ENCODE peak calls at places on chromosomes 12 and 14, in six cellular contexts. One of them, this sample, is unnamed.

GRCh38 chr12:50166776-50167025 is 468 bp downstream of the CERS5 start:
- DNase-seq in A549: no peak
- DNase-seq in K562: no peak
- DNase-seq in HepG2: no peak
- DNase-seq in GM12878: no peak
- DNase-seq in endothelial cell of umbilical vein: no peak
- DNase-seq in this sample: no peak

GRCh38 chr14:94598816-94599655 is 13.2 kb upstream of the SERPINA3 start:
- DNase-seq in endothelial cell of umbilical vein: peak
- DNase-seq in K562: no peak
- DNase-seq in HepG2: peak
- DNase-seq in GM12878: no peak
- DNase-seq in A549: peak
- DNase-seq in this sample: peak

GRCh38 chr12:89450922-89451321 is 73.7 kb downstream of the GALNT4 start:
- DNase-seq in HepG2: peak
- DNase-seq in K562: no peak
- DNase-seq in GM12878: no peak
- DNase-seq in A549: no peak
- DNase-seq in endothelial cell of umbilical vein: peak
- DNase-seq in this sample: no peak

GRCh38 chr12:54352022-54352531 is 12.2 kb downstream of the GPR84 start:
- DNase-seq in GM12878: no peak
- DNase-seq in A549: no peak
- DNase-seq in endothelial cell of umbilical vein: no peak
- DNase-seq in K562: peak
- DNase-seq in HepG2: no peak
- DNase-seq in this sample: no peak

GRCh38 chr12:79558924-79559469 is 131.8 kb downstream of the PAWR start:
- DNase-seq in HepG2: no peak
- DNase-seq in endothelial cell of umbilical vein: no peak
- DNase-seq in K562: no peak
- DNase-seq in GM12878: no peak
- DNase-seq in A549: no peak
- DNase-seq in this sample: no peak

GRCh38 chr12:132827763-132828703 is 636 bp downstream of the GOLGA3 start:
- DNase-seq in HepG2: peak
- DNase-seq in K562: no peak
- DNase-seq in GM12878: no peak
- DNase-seq in A549: peak
- DNase-seq in endothelial cell of umbilical vein: peak
- DNase-seq in this sample: peak

GRCh38 chr14:68284834-68285233 is 465.3 kb downstream of the RAD51B start:
- DNase-seq in endothelial cell of umbilical vein: no peak
- DNase-seq in A549: no peak
- DNase-seq in GM12878: peak
- DNase-seq in HepG2: no peak
- DNase-seq in K562: no peak
- DNase-seq in this sample: no peak

GRCh38 chr12:3178671-3179413 is 101.7 kb downstream of the TSPAN9 start:
- DNase-seq in HepG2: no peak
- DNase-seq in endothelial cell of umbilical vein: no peak
- DNase-seq in K562: no peak
- DNase-seq in GM12878: no peak
- DNase-seq in A549: no peak
- DNase-seq in this sample: no peak

GRCh38 chr12:131103614-131104463 is 150.1 kb downstream of the ADGRD1 start:
- DNase-seq in GM12878: no peak
- DNase-seq in A549: no peak
- DNase-seq in endothelial cell of umbilical vein: no peak
- DNase-seq in HepG2: no peak
- DNase-seq in K562: no peak
- DNase-seq in this sample: no peak

GRCh38 chr14:92041203-92041602 is 1.3 kb upstream of the TRIP11 start:
- DNase-seq in HepG2: no peak
- DNase-seq in A549: no peak
- DNase-seq in endothelial cell of umbilical vein: no peak
- DNase-seq in K562: no peak
- DNase-seq in GM12878: no peak
- DNase-seq in this sample: no peak

GRCh38 chr14:92037989-92038388 is 1.9 kb downstream of the TRIP11 start:
- DNase-seq in GM12878: no peak
- DNase-seq in K562: no peak
- DNase-seq in A549: no peak
- DNase-seq in endothelial cell of umbilical vein: peak
- DNase-seq in HepG2: no peak
- DNase-seq in this sample: no peak

GRCh38 chr14:92039720-92040430 is at the start of gene TRIP11:
- DNase-seq in HepG2: peak
- DNase-seq in A549: peak
- DNase-seq in K562: peak
- DNase-seq in GM12878: peak
- DNase-seq in endothelial cell of umbilical vein: peak
- DNase-seq in this sample: peak

GRCh38 chr14:92040431-92041040 is 677 bp upstream of the TRIP11 start:
- DNase-seq in A549: peak
- DNase-seq in endothelial cell of umbilical vein: peak
- DNase-seq in HepG2: peak
- DNase-seq in GM12878: peak
- DNase-seq in K562: no peak
- DNase-seq in this sample: peak

GRCh38 chr14:92039073-92039719 is 663 bp downstream of the TRIP11 start:
- DNase-seq in HepG2: peak
- DNase-seq in A549: peak
- DNase-seq in endothelial cell of umbilical vein: peak
- DNase-seq in K562: peak
- DNase-seq in GM12878: no peak
- DNase-seq in this sample: peak
- TF ChIP-seq MYC in HepG2: no peak
- TF ChIP-seq MYC in A549: no peak
- TF ChIP-seq MYC in endothelial cell of umbilical vein: no peak
- TF ChIP-seq MYC in K562: no peak
- TF ChIP-seq MYC in GM12878: no peak
- TF ChIP-seq MYC in this sample: no peak

GRCh38 chr12:104360988-104361707 is 57.6 kb downstream of the EID3 start:
- DNase-seq in endothelial cell of umbilical vein: peak
- DNase-seq in GM12878: no peak
- DNase-seq in A549: peak
- DNase-seq in HepG2: no peak
- DNase-seq in K562: peak
- DNase-seq in this sample: no peak
- TF ChIP-seq MYC in endothelial cell of umbilical vein: no peak
- TF ChIP-seq MYC in GM12878: no peak
- TF ChIP-seq MYC in A549: no peak
- TF ChIP-seq MYC in HepG2: no peak
- TF ChIP-seq MYC in K562: no peak
- TF ChIP-seq MYC in this sample: no peak

GRCh38 chr14:96304956-96305355 is 48.9 kb downstream of the BDKRB1 start:
- DNase-seq in GM12878: no peak
- DNase-seq in K562: no peak
- DNase-seq in A549: peak
- DNase-seq in endothelial cell of umbilical vein: no peak
- DNase-seq in HepG2: no peak
- DNase-seq in this sample: peak
- TF ChIP-seq MYC in GM12878: no peak
- TF ChIP-seq MYC in K562: no peak
- TF ChIP-seq MYC in A549: no peak
- TF ChIP-seq MYC in endothelial cell of umbilical vein: no peak
- TF ChIP-seq MYC in HepG2: no peak
- TF ChIP-seq MYC in this sample: no peak

GRCh38 chr14:59280961-59281360 is 92.5 kb downstream of the DAAM1 start:
- DNase-seq in K562: no peak
- DNase-seq in A549: no peak
- DNase-seq in HepG2: no peak
- DNase-seq in GM12878: no peak
- DNase-seq in endothelial cell of umbilical vein: no peak
- DNase-seq in this sample: no peak

GRCh38 chr14:59275668-59276067 is 87.2 kb downstream of the DAAM1 start:
- DNase-seq in GM12878: peak
- DNase-seq in K562: no peak
- DNase-seq in HepG2: peak
- DNase-seq in endothelial cell of umbilical vein: peak
- DNase-seq in A549: peak
- DNase-seq in this sample: peak

GRCh38 chr14:59277659-59278058 is 89.2 kb downstream of the DAAM1 start:
- DNase-seq in GM12878: no peak
- DNase-seq in HepG2: no peak
- DNase-seq in K562: peak
- DNase-seq in A549: no peak
- DNase-seq in endothelial cell of umbilical vein: no peak
- DNase-seq in this sample: no peak

GRCh38 chr14:59276235-59276634 is 87.8 kb downstream of the DAAM1 start:
- DNase-seq in GM12878: no peak
- DNase-seq in K562: no peak
- DNase-seq in endothelial cell of umbilical vein: no peak
- DNase-seq in A549: no peak
- DNase-seq in HepG2: no peak
- DNase-seq in this sample: no peak

GRCh38 chr14:59278111-59278510 is 89.6 kb downstream of the DAAM1 start:
- DNase-seq in endothelial cell of umbilical vein: peak
- DNase-seq in K562: peak
- DNase-seq in GM12878: no peak
- DNase-seq in A549: peak
- DNase-seq in HepG2: peak
- DNase-seq in this sample: no peak
- TF ChIP-seq MYC in endothelial cell of umbilical vein: peak
- TF ChIP-seq MYC in K562: no peak
- TF ChIP-seq MYC in GM12878: no peak
- TF ChIP-seq MYC in A549: no peak
- TF ChIP-seq MYC in HepG2: no peak
- TF ChIP-seq MYC in this sample: no peak

GRCh38 chr14:92973265-92973797 is 50.4 kb downstream of the CHGA start:
- DNase-seq in HepG2: peak
- DNase-seq in endothelial cell of umbilical vein: peak
- DNase-seq in A549: peak
- DNase-seq in K562: peak
- DNase-seq in GM12878: no peak
- DNase-seq in this sample: peak
- TF ChIP-seq MYC in HepG2: peak
- TF ChIP-seq MYC in endothelial cell of umbilical vein: no peak
- TF ChIP-seq MYC in A549: no peak
- TF ChIP-seq MYC in K562: no peak
- TF ChIP-seq MYC in GM12878: no peak
- TF ChIP-seq MYC in this sample: no peak

GRCh38 chr14:70707138-70708038 is 65.7 kb downstream of the TTC9 start:
- DNase-seq in GM12878: peak
- DNase-seq in endothelial cell of umbilical vein: no peak
- DNase-seq in K562: no peak
- DNase-seq in HepG2: peak
- DNase-seq in A549: peak
- DNase-seq in this sample: peak
- TF ChIP-seq MYC in GM12878: no peak
- TF ChIP-seq MYC in endothelial cell of umbilical vein: no peak
- TF ChIP-seq MYC in K562: no peak
- TF ChIP-seq MYC in HepG2: no peak
- TF ChIP-seq MYC in A549: no peak
- TF ChIP-seq MYC in this sample: no peak